ENCODE peak calls at places on chromosomes 4 and X, in four cellular contexts. One of them, this sample, is unnamed. For H3K9me3 and H3K36me3, the result is how much of the 10 kb centered on the place peaks cover.

GRCh38 chrX:56788717-56789122 is 59.7 kb downstream of the NBDY start:
- DNase-seq in ovary: no peak
- DNase-seq in stomach: peak
- DNase-seq in GM23248: no peak
- DNase-seq in this sample: no peak

GRCh38 chr4:88033309-88033708 is 25.9 kb downstream of the PKD2 start:
- DNase-seq in stomach: peak
- DNase-seq in ovary: no peak
- DNase-seq in GM23248: peak
- DNase-seq in this sample: no peak

GRCh38 chr4:102693266-102693850 is 67.4 kb downstream of the MANBA start:
- DNase-seq in GM23248: peak
- DNase-seq in ovary: no peak
- DNase-seq in stomach: no peak
- DNase-seq in this sample: no peak

GRCh38 chrX:72468607-72469006 is 104.0 kb downstream of the HDAC8 start:
- DNase-seq in ovary: no peak
- DNase-seq in stomach: no peak
- DNase-seq in GM23248: no peak
- DNase-seq in this sample: no peak

GRCh38 chr4:177005801-177006230 is 213.1 kb upstream of the VEGFC start:
- DNase-seq in ovary: no peak
- DNase-seq in stomach: no peak
- DNase-seq in GM23248: peak
- DNase-seq in this sample: peak

GRCh38 chr4:38663021-38663800 is 788 bp upstream of the KLF3 start:
- DNase-seq in stomach: peak
- DNase-seq in ovary: peak
- DNase-seq in GM23248: peak
- DNase-seq in this sample: no peak

GRCh38 chrX:85941275-85941674 is 106.1 kb downstream of the CHM start:
- DNase-seq in stomach: no peak
- DNase-seq in GM23248: no peak
- DNase-seq in ovary: no peak
- DNase-seq in this sample: no peak

GRCh38 chr4:14918336-14918735 is 83.9 kb upstream of the CPEB2 start:
- DNase-seq in stomach: no peak
- DNase-seq in ovary: no peak
- DNase-seq in GM23248: no peak
- DNase-seq in this sample: no peak

GRCh38 chr4:88866862-88867550 is 169.4 kb upstream of the NAP1L5 start:
- DNase-seq in stomach: no peak
- DNase-seq in GM23248: peak
- DNase-seq in ovary: no peak
- DNase-seq in this sample: no peak

GRCh38 chr4:168883513-168883912 is 126.5 kb downstream of the CBR4 start:
- DNase-seq in ovary: no peak
- DNase-seq in GM23248: peak
- DNase-seq in stomach: no peak
- DNase-seq in this sample: no peak

GRCh38 chr4:184190711-184191110 is 27.0 kb downstream of the ENPP6 start:
- DNase-seq in ovary: no peak
- DNase-seq in GM23248: no peak
- DNase-seq in stomach: no peak
- DNase-seq in this sample: no peak

GRCh38 chrX:153948847-153949819 is 4.7 kb upstream of the RENBP start:
- DNase-seq in stomach: no peak
- DNase-seq in ovary: peak
- DNase-seq in GM23248: no peak
- DNase-seq in this sample: no peak

GRCh38 chr4:8600686-8601085 is 8.1 kb downstream of the CPZ start:
- DNase-seq in ovary: no peak
- DNase-seq in stomach: no peak
- DNase-seq in GM23248: no peak
- DNase-seq in this sample: no peak

GRCh38 chr4:144338148-144338547 is 197.6 kb upstream of the GYPA start:
- DNase-seq in GM23248: no peak
- DNase-seq in stomach: no peak
- DNase-seq in ovary: no peak
- DNase-seq in this sample: no peak

GRCh38 chr4:3202836-3203820 is 45.8 kb upstream of the MSANTD1 start:
- DNase-seq in stomach: no peak
- DNase-seq in ovary: no peak
- DNase-seq in GM23248: no peak
- DNase-seq in this sample: no peak

GRCh38 chrX:140766024-140766611 is 56.6 kb downstream of the LINC00632 start:
- DNase-seq in GM23248: peak
- DNase-seq in ovary: peak
- DNase-seq in stomach: peak
- DNase-seq in this sample: peak

GRCh38 chr4:125070869-125071268 is 243.9 kb upstream of the FAT4 start:
- DNase-seq in GM23248: no peak
- DNase-seq in stomach: no peak
- DNase-seq in ovary: no peak
- DNase-seq in this sample: no peak

GRCh38 chr4:82123934-82124333 is 249.9 kb downstream of the HNRNPD start:
- DNase-seq in GM23248: no peak
- DNase-seq in ovary: no peak
- DNase-seq in stomach: no peak
- DNase-seq in this sample: no peak

GRCh38 chr4:82372874-82373815 is 646 bp downstream of the HNRNPD start:
- DNase-seq in stomach: peak
- DNase-seq in ovary: peak
- DNase-seq in GM23248: peak
- DNase-seq in this sample: peak

GRCh38 chrX:25156323-25156722 is 140.6 kb upstream of the ARX start:
- DNase-seq in GM23248: no peak
- DNase-seq in ovary: no peak
- DNase-seq in stomach: no peak
- DNase-seq in this sample: peak

GRCh38 chr4:152858934-152859333 is 77.2 kb upstream of the FHDC1 start:
- DNase-seq in ovary: no peak
- DNase-seq in stomach: no peak
- DNase-seq in GM23248: no peak
- DNase-seq in this sample: no peak
- H3K4me3 ChIP-seq in ovary: no peak
- H3K4me3 ChIP-seq in stomach: no peak
- H3K4me3 ChIP-seq in GM23248: no peak
- H3K4me3 ChIP-seq in this sample: no peak

DNA sequence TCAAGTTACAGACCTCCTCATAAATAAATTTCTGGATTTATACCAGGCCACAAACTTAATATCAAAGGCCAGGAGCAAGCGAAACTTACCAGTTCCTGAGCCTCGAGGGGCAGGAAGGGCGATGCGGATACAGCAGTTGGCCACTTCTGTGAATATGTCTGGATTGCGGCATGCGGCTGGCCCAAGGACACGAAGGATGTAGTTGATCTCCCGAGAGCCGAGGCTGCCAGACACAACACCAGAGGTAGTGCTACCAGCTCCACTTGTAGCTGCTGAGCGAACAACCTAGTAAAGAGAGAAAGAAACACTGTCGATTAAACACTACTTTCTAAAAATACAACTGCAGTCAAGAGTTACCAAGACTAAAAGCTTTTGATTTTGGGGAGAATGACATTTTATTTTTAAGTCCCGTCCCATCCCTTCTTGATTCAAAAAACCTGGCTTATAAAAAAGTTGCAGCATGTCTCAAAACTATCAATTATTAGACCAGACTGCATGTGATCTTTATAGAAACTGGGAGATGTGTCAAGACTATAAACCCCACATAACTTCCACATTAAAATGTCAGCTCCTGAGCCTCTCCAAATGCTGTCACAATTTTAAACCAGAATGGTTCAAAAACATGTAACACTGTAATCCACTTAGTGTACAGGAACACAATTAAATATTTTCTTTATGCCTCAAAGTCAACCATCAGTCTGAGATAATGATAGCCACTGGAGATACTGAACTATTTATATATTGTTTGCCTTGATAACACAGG is 105.6 kb downstream of the HUWE1 start:
- DNase-seq in GM23248: no peak
- DNase-seq in ovary: no peak
- DNase-seq in stomach: no peak
- DNase-seq in this sample: no peak
- H3K9me3 ChIP-seq in GM23248: under half
- H3K9me3 ChIP-seq in ovary: under half
- H3K9me3 ChIP-seq in stomach: under half
- H3K9me3 ChIP-seq in this sample: under half

GRCh38 chr4:1933700-1934099 is 62.5 kb downstream of the NSD2 start:
- DNase-seq in GM23248: no peak
- DNase-seq in ovary: no peak
- DNase-seq in stomach: no peak
- DNase-seq in this sample: no peak

GRCh38 chr4:1937550-1937949 is 66.4 kb downstream of the NSD2 start:
- DNase-seq in ovary: no peak
- DNase-seq in GM23248: no peak
- DNase-seq in stomach: no peak
- DNase-seq in this sample: no peak

GRCh38 chr4:1939664-1940509 is 68.7 kb downstream of the NSD2 start:
- DNase-seq in stomach: peak
- DNase-seq in ovary: no peak
- DNase-seq in GM23248: peak
- DNase-seq in this sample: peak

GRCh38 chr4:1940566-1940965 is 68.2 kb downstream of the NELFA start:
- DNase-seq in GM23248: no peak
- DNase-seq in stomach: no peak
- DNase-seq in ovary: no peak
- DNase-seq in this sample: no peak

GRCh38 chr4:1938027-1938426 is 66.8 kb downstream of the NSD2 start:
- DNase-seq in stomach: no peak
- DNase-seq in GM23248: peak
- DNase-seq in ovary: no peak
- DNase-seq in this sample: no peak
- H3K36me3 ChIP-seq in stomach: half or more
- H3K36me3 ChIP-seq in GM23248: under half
- H3K36me3 ChIP-seq in ovary: under half
- H3K36me3 ChIP-seq in this sample: under half

GRCh38 chrX:369563-370101 is 17.1 kb downstream of the PPP2R3B start:
- DNase-seq in ovary: no peak
- DNase-seq in stomach: no peak
- DNase-seq in GM23248: no peak
- DNase-seq in this sample: no peak
- H3K4me3 ChIP-seq in ovary: no peak
- H3K4me3 ChIP-seq in stomach: no peak
- H3K4me3 ChIP-seq in GM23248: no peak
- H3K4me3 ChIP-seq in this sample: no peak

GRCh38 chrX:63466690-63467089 is 115.6 kb upstream of the SPIN4 start:
- DNase-seq in GM23248: no peak
- DNase-seq in ovary: no peak
- DNase-seq in stomach: no peak
- DNase-seq in this sample: no peak

GRCh38 chrX:63475200-63475599 is 124.1 kb upstream of the SPIN4 start:
- DNase-seq in ovary: no peak
- DNase-seq in stomach: no peak
- DNase-seq in GM23248: no peak
- DNase-seq in this sample: no peak

GRCh38 chrX:63471004-63471403 is 119.9 kb upstream of the SPIN4 start:
- DNase-seq in ovary: no peak
- DNase-seq in stomach: no peak
- DNase-seq in GM23248: no peak
- DNase-seq in this sample: no peak

DNA sequence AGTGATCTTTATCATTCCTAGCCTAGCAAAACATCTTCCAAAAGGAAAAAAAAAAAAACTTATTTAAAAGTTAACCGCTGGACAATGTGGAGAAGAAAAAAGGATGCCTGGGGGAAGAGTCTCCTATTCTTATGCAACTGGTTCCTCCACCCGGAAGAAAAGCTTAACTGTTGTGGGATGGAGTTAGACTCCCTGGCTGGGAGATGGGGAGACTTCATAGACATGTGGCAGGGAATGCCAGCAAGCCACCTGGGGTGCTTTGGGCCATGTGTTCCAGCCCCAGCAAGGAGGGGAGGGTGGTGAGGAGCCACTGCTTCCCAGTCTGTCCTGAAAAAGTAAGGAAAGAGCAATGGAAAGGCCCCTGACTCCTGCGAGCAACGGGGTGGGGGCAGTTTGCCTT is 119.4 kb upstream of the SPIN4 start:
- DNase-seq in GM23248: no peak
- DNase-seq in ovary: no peak
- DNase-seq in stomach: no peak
- DNase-seq in this sample: no peak
- H3K9me3 ChIP-seq in GM23248: under half
- H3K9me3 ChIP-seq in ovary: under half
- H3K9me3 ChIP-seq in stomach: under half
- H3K9me3 ChIP-seq in this sample: under half

DNA sequence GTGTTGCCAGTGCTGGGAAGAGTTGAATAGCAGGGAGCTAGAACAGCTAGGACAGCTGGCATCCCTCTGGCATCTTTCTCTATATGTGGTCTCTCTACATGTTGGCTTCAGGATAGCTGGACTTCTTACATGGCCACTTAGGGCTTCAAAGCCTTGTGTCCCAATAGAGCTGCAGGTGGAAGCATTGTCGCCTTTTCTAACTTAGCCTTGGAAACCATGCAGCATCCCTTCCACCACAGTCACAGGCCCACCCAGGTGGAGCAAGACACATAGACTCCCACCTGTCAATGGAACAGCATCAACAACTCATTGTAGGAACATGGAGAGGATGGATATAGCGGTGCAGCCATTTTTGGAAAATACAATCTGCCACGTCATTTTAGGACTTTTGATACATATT is 149.0 kb downstream of the AASDH start:
- DNase-seq in stomach: no peak
- DNase-seq in ovary: no peak
- DNase-seq in GM23248: no peak
- DNase-seq in this sample: no peak
- H3K36me3 ChIP-seq in stomach: under half
- H3K36me3 ChIP-seq in ovary: under half
- H3K36me3 ChIP-seq in GM23248: under half
- H3K36me3 ChIP-seq in this sample: under half

GRCh38 chrX:71111141-71111843 is at the start of gene IL2RG:
- DNase-seq in ovary: no peak
- DNase-seq in GM23248: no peak
- DNase-seq in stomach: peak
- DNase-seq in this sample: no peak
- H3K4me3 ChIP-seq in ovary: no peak
- H3K4me3 ChIP-seq in GM23248: no peak
- H3K4me3 ChIP-seq in stomach: no peak
- H3K4me3 ChIP-seq in this sample: no peak

GRCh38 chr4:19971829-19972228 is 279.9 kb upstream of the SLIT2 start:
- DNase-seq in stomach: no peak
- DNase-seq in ovary: no peak
- DNase-seq in GM23248: no peak
- DNase-seq in this sample: no peak
- H3K9me3 ChIP-seq in stomach: under half
- H3K9me3 ChIP-seq in ovary: under half
- H3K9me3 ChIP-seq in GM23248: under half
- H3K9me3 ChIP-seq in this sample: under half

GRCh38 chr4:73086095-73086869 is 16.8 kb upstream of the COX18 start:
- DNase-seq in ovary: no peak
- DNase-seq in stomach: no peak
- DNase-seq in GM23248: no peak
- DNase-seq in this sample: no peak
- H3K36me3 ChIP-seq in ovary: under half
- H3K36me3 ChIP-seq in stomach: half or more
- H3K36me3 ChIP-seq in GM23248: under half
- H3K36me3 ChIP-seq in this sample: under half